ENCODE peak calls at places on chromosomes 3 and 15, in six cellular contexts. O is heart left ventricle, L is GM12892, B is uterus, F is A549, W is ovary. G is an unnamed sample.

GRCh38 chr3:33750216-33750558 is 32.1 kb upstream of the CLASP2 start:
- DNase-seq in O (no peak), L (no peak), B (no peak), F (no peak), W (no peak), G (no peak)

GRCh38 chr3:142844339-142844977 is 44.4 kb downstream of the PCOLCE2 start:
- DNase-seq in O (no peak), L (no peak), B (no peak), F (peak), W (no peak), G (no peak)

GRCh38 chr3:156787015-156787414 is 39.1 kb upstream of the LEKR1 start:
- DNase-seq in O (no peak), L (no peak), B (no peak), F (no peak), W (no peak), G (no peak)

GRCh38 chr3:125478321-125478720 is 41.7 kb downstream of the SNX4 start:
- DNase-seq in O (no peak), L (no peak), B (no peak), F (no peak), W (no peak), G (no peak)

GRCh38 chr3:40054568-40055222 is 245.3 kb downstream of the MYRIP start:
- DNase-seq in O (no peak), L (no peak), B (no peak), F (no peak), W (no peak), G (no peak)

GRCh38 chr3:178198329-178198728 is 337.9 kb upstream of the KCNMB2 start:
- DNase-seq in O (no peak), L (no peak), B (no peak), F (no peak), W (no peak), G (no peak)

GRCh38 chr15:94235681-94236080 is 4.3 kb downstream of the MCTP2 start:
- DNase-seq in O (no peak), L (no peak), B (no peak), F (no peak), W (no peak), G (no peak)

GRCh38 chr3:30611613-30612421 is 5.4 kb downstream of the TGFBR2 start:
- DNase-seq in O (no peak), L (no peak), B (no peak), F (peak), W (no peak), G (peak)

GRCh38 chr3:134334901-134335280 is 39.4 kb downstream of the AMOTL2 start:
- DNase-seq in O (no peak), L (no peak), B (no peak), F (no peak), W (no peak), G (no peak)

GRCh38 chr15:68797589-68798377 is 22.9 kb downstream of the ANP32A start:
- DNase-seq in O (peak), L (no peak), B (no peak), F (no peak), W (no peak), G (no peak)

GRCh38 chr15:70466305-70466704 is 297.1 kb downstream of the UACA start:
- DNase-seq in O (no peak), L (no peak), B (no peak), F (no peak), W (no peak), G (no peak)

GRCh38 chr3:42572278-42572677 is 9.5 kb downstream of the SEC22C start:
- DNase-seq in O (no peak), L (no peak), B (no peak), F (peak), W (no peak), G (peak)

GRCh38 chr3:194539498-194539897 is 52.7 kb upstream of the ATP13A3 start:
- DNase-seq in O (no peak), L (no peak), B (no peak), F (no peak), W (no peak), G (no peak)

GRCh38 chr15:29107291-29107890 is 162.2 kb downstream of the NSMCE3 start:
- DNase-seq in O (peak), L (no peak), B (no peak), F (no peak), W (no peak), G (no peak)

GRCh38 chr3:3107181-3107580 is 3.0 kb downstream of the IL5RA start:
- DNase-seq in O (no peak), L (no peak), B (no peak), F (no peak), W (no peak), G (no peak)

GRCh38 chr3:22960326-22960984 is 242.7 kb upstream of the UBE2E2 start:
- DNase-seq in O (peak), L (no peak), B (peak), F (peak), W (peak), G (peak)

GRCh38 chr15:90099072-90099867 is 3.0 kb downstream of the IDH2 start:
- DNase-seq in O (no peak), L (no peak), B (no peak), F (no peak), W (no peak), G (no peak)

GRCh38 chr15:65916041-65916663 is 46.9 kb downstream of the RAB11A start:
- DNase-seq in O (no peak), L (no peak), B (no peak), F (no peak), W (no peak), G (no peak)

GRCh38 chr3:64214697-64215018 is 10.6 kb downstream of the PRICKLE2 start:
- DNase-seq in O (no peak), L (no peak), B (peak), F (no peak), W (peak), G (no peak)

GRCh38 chr3:159026510-159026909 is 224.7 kb downstream of the MFSD1 start:
- DNase-seq in O (no peak), L (no peak), B (no peak), F (no peak), W (no peak), G (no peak)

GRCh38 chr3:5707794-5708193 is 520.3 kb downstream of the EDEM1 start:
- DNase-seq in O (no peak), L (no peak), B (no peak), F (no peak), W (no peak), G (no peak)

GRCh38 chr3:81198766-81199165 is 562.7 kb downstream of the GBE1 start:
- DNase-seq in O (no peak), L (no peak), B (no peak), F (no peak), W (no peak), G (no peak)

GRCh38 chr3:129608087-129608935 is 1.8 kb upstream of the PLXND1 start:
- DNase-seq in O (no peak), L (no peak), B (no peak), F (no peak), W (no peak), G (no peak)

GRCh38 chr3:111069974-111070751 is 1.5 kb upstream of the NECTIN3 start:
- DNase-seq in O (peak), L (no peak), B (peak), F (no peak), W (peak), G (peak)

GRCh38 chr15:84741151-84741550 is 7.2 kb upstream of the ZNF592 start:
- DNase-seq in O (no peak), L (no peak), B (no peak), F (no peak), W (no peak), G (no peak)
- TF ChIP-seq POLR2A in O (no peak), L (no peak), B (no peak), F (no peak), W (no peak), G (no peak)

DNA sequence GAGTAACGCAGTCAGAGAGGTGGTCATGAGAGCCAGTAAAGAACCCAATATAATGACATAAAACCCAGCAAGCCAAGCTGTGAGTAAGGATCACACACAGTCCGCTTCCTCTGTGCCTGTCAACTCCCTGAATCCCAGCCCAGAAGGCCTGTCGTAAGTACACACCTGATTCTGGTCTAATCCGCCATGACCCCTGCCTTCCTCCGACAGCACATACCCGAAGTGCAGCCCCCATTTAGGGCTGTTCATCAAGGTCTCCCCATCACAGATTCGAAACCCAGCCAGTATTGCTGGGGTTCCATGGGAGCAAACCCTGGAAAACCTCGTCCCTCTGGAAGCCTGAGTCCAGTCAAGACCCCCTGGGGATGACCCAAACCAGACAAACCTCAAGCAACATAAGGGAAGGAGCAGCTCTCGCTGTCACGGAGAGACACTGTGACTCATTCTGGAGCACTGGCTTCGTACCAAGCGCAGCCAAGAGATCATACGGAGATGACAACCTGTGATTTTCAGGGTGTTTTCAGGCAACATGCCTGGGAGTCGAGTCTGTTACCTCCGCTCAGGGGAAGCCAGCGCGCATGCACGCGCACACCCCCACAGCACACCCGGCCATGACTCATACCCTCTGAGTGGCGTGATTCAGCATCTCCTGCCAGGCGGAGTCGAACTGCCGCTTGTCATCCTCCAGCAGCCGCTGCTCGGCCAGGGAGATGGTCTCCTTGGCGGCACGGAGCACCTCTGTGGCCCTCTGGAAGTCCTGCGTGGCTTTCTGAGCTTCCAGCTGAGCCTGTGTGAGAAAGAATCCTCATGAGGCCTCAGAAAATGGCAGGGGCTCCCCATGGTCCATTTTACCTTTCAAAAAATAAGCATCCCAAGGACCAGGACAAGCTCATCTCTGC is 63.0 kb downstream of the SH3BP5 start:
- DNase-seq in O (peak), L (no peak), B (peak), F (peak), W (peak), G (peak)
- TF ChIP-seq POLR2A in O (peak), L (no peak), B (peak), F (peak), W (no peak), G (peak)

GRCh38 chr15:43094416-43095039 is 11.3 kb downstream of the UBR1 start:
- DNase-seq in O (no peak), L (no peak), B (no peak), F (no peak), W (no peak), G (no peak)
- TF ChIP-seq POLR2A in O (no peak), L (no peak), B (no peak), F (no peak), W (no peak), G (no peak)

GRCh38 chr15:82850731-82851130 is 41.3 kb downstream of the WHAMM start:
- DNase-seq in O (no peak), L (no peak), B (no peak), F (no peak), W (no peak), G (no peak)
- TF ChIP-seq POLR2A in O (no peak), L (no peak), B (no peak), F (no peak), W (no peak), G (no peak)

DNA sequence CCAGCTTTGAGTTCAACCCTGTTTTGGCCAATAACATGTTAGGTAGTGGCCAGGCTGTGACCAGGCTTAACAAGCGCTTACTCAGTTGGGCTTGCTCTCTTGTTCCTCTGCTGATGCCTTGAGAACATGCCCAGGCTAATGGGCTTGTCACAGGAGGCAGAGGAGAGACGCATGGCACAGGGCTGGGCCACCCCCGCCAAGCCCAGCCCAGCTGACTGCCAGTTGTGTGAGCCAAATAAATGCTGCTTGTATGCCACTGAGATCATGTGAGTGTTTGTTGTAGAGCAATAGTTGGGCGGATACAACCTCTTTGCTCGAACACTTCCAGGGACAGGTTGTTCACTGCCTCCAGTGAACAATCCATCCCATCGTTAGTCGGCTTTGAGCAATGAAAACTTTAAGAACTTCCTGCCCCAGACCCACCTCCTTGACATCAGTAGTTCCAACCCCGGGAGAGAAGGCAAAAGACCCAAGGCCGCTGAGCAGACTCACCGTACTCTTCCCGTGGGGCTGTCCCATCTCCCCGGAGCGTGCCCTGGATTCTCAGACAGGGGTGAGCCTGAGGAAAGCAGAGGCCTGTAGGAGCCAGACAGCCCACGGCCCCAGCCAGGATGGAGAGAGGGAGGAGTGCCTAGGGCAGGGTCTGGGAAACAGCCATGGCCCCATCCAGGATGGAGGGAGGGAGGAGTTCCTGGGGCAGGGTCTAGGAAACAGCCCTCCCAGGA is 4.1 kb downstream of the PLA2G4F start:
- DNase-seq in O (peak), L (no peak), B (no peak), F (no peak), W (no peak), G (no peak)
- TF ChIP-seq POLR2A in O (no peak), L (no peak), B (no peak), F (no peak), W (no peak), G (no peak)

DNA sequence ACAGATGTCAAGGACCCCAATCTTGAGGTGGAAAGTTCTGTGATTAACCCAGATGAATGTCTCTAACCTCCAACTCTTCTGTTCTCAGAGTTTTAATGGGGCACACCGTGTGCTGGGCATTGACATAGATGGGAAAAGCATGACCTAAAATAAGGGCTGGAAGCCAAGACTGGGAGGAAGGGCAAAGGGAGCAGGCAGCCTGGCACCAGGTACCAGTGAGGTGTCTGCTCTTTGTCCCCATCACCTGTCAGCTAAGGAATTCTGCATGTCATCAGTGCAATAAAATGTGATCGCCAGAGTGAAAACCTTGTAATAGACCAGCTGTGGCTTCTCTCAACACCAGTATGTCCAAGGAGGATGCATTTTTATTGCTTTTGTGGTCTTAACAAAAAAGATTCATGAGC is 143.5 kb upstream of the TPM1 start:
- DNase-seq in O (peak), L (no peak), B (peak), F (no peak), W (no peak), G (no peak)
- TF ChIP-seq POLR2A in O (no peak), L (no peak), B (no peak), F (no peak), W (no peak), G (no peak)